ENCODE peak calls at places on chromosomes 6 and 20, in six cellular contexts. H is IMR-90, M is type B pancreatic cell, L is right lobe of liver, X is neural crest cell, K is MCF 10A. S is an unnamed sample.
A peak's percentile ranks its signal among the peaks of the same experiment; 100 is the strongest.

GRCh38 chr6:12298017-12298958 is 8.1 kb downstream of the EDN1 start:
- DNase-seq in H (no peak), M (no peak), L (no peak), X (no peak), K (no peak), S (no peak)

GRCh38 chr20:49591217-49591865 is 23.4 kb upstream of the PTGIS start:
- DNase-seq in H (peak; percentile 70), M (no peak), L (no peak), X (no peak), K (no peak), S (no peak)

GRCh38 chr20:9269280-9269971 is 200.5 kb downstream of the PLCB4 start:
- DNase-seq in H (peak; percentile 71), M (no peak), L (no peak), X (no peak), K (no peak), S (no peak)

GRCh38 chr20:2174067-2174466 is 72.4 kb downstream of the STK35 start:
- DNase-seq in H (no peak), M (no peak), L (peak; percentile 23), X (no peak), K (no peak), S (no peak)

GRCh38 chr20:32138921-32139320 is 29.4 kb downstream of the TM9SF4 start:
- DNase-seq in H (no peak), M (no peak), L (no peak), X (no peak), K (no peak), S (no peak)

GRCh38 chr6:100343678-100344077 is 121.0 kb downstream of the SIM1 start:
- DNase-seq in H (peak; percentile 73), M (no peak), L (no peak), X (no peak), K (no peak), S (no peak)

GRCh38 chr20:62405108-62405980 is 1.7 kb downstream of the CABLES2 start:
- DNase-seq in H (peak; percentile 70), M (no peak), L (no peak), X (peak; percentile 59), K (peak; percentile 72), S (no peak)

GRCh38 chr6:46677314-46677654 is 10.4 kb upstream of the TDRD6 start:
- DNase-seq in H (no peak), M (no peak), L (no peak), X (no peak), K (peak; percentile 1), S (no peak)

DNA sequence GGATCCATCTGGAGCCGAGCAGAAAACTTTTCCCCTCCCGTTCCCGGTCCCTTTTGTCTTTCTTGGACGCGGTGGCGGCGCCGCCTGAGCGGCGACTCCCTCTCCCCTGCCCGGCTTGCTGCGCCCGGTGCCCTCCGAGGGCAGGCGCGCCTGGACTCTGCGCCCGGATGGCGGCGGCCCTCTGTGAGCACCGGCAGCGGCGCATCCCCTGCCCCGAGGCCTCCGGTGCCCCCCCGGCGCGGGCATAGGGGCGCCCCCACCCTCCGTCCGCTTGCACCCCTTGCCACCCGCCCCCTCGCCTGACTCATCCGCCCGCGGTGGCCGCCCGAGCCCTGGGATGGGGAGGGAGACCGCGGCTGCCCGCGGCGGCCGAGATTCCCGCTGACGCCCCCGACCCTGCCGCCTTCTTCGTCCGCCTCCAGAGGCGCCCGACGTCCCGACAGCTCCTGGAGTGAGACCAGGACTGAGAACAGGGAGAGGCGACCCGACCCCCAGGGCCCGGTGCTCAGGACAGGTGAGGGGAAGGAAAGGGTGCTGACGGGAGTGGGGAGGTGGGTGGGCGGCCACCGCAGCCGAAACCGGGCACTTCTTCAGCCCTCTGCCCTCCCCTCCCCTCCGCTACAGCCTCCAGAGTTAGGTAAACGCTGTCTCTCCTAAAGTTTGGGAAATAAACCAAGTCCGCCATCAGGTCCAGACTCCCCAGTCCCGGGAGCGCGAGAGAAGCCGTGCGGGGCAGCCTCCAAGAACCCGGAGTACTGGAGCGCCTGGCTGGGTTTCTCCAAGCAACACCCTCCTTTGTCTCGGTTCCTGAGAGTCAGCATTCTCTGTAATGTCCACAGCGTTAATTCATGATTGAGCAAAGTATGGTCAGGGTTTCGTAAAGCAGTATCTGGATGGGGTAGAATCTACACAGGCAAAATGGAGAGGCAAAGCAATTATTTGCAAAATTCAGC is at the start of gene TMEM200A:
- DNase-seq in H (peak; percentile 51), M (no peak), L (no peak), X (peak; percentile 53), K (no peak), S (peak; percentile 40)
- TF ChIP-seq CTCF in H (peak; percentile 43), M (peak; percentile 52), L (no peak), X (peak; percentile 37), K (no peak), S (no peak)

GRCh38 chr6:71886184-71887005 is at the start of gene RIMS1:
- DNase-seq in H (no peak), M (peak; percentile 72), L (no peak), X (peak; percentile 64), K (no peak), S (peak; percentile 66)

GRCh38 chr6:71887744-71888115 is 1.4 kb downstream of the RIMS1 start:
- DNase-seq in H (no peak), M (no peak), L (no peak), X (no peak), K (no peak), S (no peak)

GRCh38 chr6:71888720-71889340 is 2.5 kb downstream of the RIMS1 start:
- DNase-seq in H (no peak), M (no peak), L (no peak), X (no peak), K (no peak), S (no peak)

GRCh38 chr6:71889366-71889765 is 3.0 kb downstream of the RIMS1 start:
- DNase-seq in H (no peak), M (no peak), L (no peak), X (no peak), K (no peak), S (no peak)

DNA sequence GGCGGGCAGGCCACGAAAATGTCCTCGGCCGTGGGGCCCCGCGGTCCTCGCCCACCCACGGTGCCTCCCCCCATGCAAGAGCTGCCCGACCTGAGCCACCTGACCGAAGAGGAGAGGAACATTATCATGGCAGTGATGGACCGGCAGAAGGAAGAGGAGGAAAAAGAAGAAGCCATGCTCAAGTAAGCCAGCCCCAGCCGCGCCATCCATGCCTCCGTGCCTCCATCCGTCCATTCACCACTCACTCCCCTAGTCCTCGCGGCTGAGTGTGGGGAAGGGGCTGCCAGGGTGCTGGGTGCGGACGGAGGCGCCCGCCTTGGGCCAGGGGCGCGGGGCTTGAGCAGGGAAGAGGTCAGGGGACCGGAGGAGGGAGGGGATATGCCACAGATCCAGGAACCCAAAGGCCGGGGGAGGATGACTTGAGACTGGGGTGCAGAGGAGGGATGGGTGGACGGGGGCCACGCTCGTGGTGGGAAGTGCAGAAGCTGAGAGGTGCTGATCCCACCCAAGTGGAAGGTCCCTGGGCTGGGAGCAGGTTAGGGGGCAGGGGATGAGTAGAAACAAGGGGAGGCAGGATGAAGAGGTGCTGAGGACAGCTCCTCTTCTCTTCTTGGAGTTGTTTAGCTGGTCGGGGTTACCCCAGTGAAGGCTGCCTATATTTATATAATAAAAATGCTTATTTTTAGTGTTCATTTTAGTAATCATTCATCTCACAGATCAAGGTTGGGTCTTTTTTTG is 825 bp downstream of the RIMS1 start:
- DNase-seq in H (no peak), M (peak; percentile 64), L (no peak), X (peak; percentile 5), K (no peak), S (no peak)
- TF ChIP-seq CTCF in H (no peak), M (peak; percentile 47), L (no peak), X (no peak), K (no peak), S (no peak)

GRCh38 chr20:8019178-8019997 is at the start of gene TMX4:
- DNase-seq in H (peak; percentile 94), M (peak; percentile 96), L (peak; percentile 100), X (peak; percentile 95), K (peak; percentile 95), S (peak; percentile 79)
- TF ChIP-seq CTCF in H (peak; percentile 28), M (peak; percentile 70), L (peak; percentile 23), X (peak; percentile 58), K (peak; percentile 17), S (no peak)

GRCh38 chr6:27672113-27672799 is 199.4 kb upstream of the ZNF184 start:
- DNase-seq in H (peak; percentile 52), M (no peak), L (no peak), X (no peak), K (peak; percentile 84), S (no peak)
- TF ChIP-seq CTCF in H (no peak), M (no peak), L (no peak), X (no peak), K (no peak), S (no peak)

S was measured in mesothelial cell of epicardium.